ENCODE peak calls at places on chromosomes 7 and 10, in ten cellular contexts. W is esophagus squamous epithelium, B is adrenal gland, K is HCT116, I is IMR-90, U is tibial nerve, Q is A549, S is transverse colon, F is spleen, J is H1. O is an unnamed sample.
A peak's percentile ranks its signal among the peaks of the same experiment; 100 is the strongest.

GRCh38 chr7:1175967-1176851 is 16.2 kb upstream of the ZFAND2A start:
- DNase-seq in W (peak; percentile 31), F (peak; percentile 93), S (peak; percentile 90), Q (peak; percentile 85), K (peak; percentile 56), B (peak; percentile 83), J (peak; percentile 100), U (peak; percentile 87), I (peak; percentile 52), O (peak; percentile 92)

GRCh38 chr7:48803250-48803649 is 121.1 kb upstream of the CDC14C start:
- DNase-seq in Q (no peak), J (no peak), B (no peak), K (no peak), I (no peak), F (no peak), S (no peak), W (no peak), U (no peak), O (no peak)

GRCh38 chr10:128078136-128078969 is 47.9 kb downstream of the MKI67 start:
- DNase-seq in S (peak; percentile 41), J (peak; percentile 88), U (no peak), I (peak; percentile 37), W (no peak), K (peak; percentile 28), Q (peak; percentile 46), B (no peak), F (peak; percentile 77), O (no peak)

GRCh38 chr10:119421887-119422684 is 120.4 kb downstream of the RGS10 start:
- DNase-seq in F (no peak), K (no peak), B (peak; percentile 67), J (no peak), W (no peak), I (peak; percentile 57), S (no peak), Q (no peak), U (no peak), O (no peak)

GRCh38 chr10:51436805-51437204 is 262.6 kb downstream of the CSTF2T start:
- DNase-seq in W (no peak), F (no peak), U (no peak), I (no peak), J (no peak), Q (no peak), S (no peak), K (no peak), B (no peak), O (no peak)

GRCh38 chr7:86966920-86967319 is 92.5 kb downstream of the ELAPOR2 start:
- DNase-seq in S (no peak), J (no peak), F (no peak), K (no peak), U (no peak), Q (no peak), W (no peak), B (no peak), I (no peak), O (no peak)

GRCh38 chr7:17253885-17254284 is 44.6 kb upstream of the AHR start:
- DNase-seq in K (no peak), W (no peak), I (no peak), B (no peak), F (no peak), U (no peak), S (no peak), J (no peak), Q (no peak), O (no peak)

GRCh38 chr7:116740758-116741462 is 68.9 kb downstream of the MET start:
- DNase-seq in F (no peak), I (no peak), K (no peak), J (no peak), W (no peak), U (no peak), B (no peak), Q (no peak), S (no peak), O (no peak)

GRCh38 chr7:10672186-10672585 is 301.5 kb upstream of the PHF14 start:
- DNase-seq in F (no peak), U (no peak), Q (no peak), I (no peak), W (no peak), J (no peak), B (no peak), K (no peak), S (no peak), O (no peak)

GRCh38 chr7:70376561-70377031 is 755.3 kb upstream of the GALNT17 start:
- DNase-seq in K (no peak), W (no peak), Q (no peak), B (no peak), I (no peak), U (no peak), F (no peak), S (no peak), J (no peak), O (no peak)

GRCh38 chr7:68158686-68159255 is 1162.1 kb downstream of the TYW1 start:
- DNase-seq in K (no peak), W (no peak), B (no peak), F (no peak), S (no peak), J (no peak), I (no peak), Q (no peak), U (no peak), O (no peak)

GRCh38 chr7:121420976-121421375 is 24.9 kb upstream of the FAM3C start:
- DNase-seq in S (no peak), B (no peak), W (no peak), Q (no peak), K (no peak), I (no peak), F (no peak), J (no peak), U (no peak), O (no peak)

GRCh38 chr7:123966936-123967335 is 41.9 kb downstream of the SPAM1 start:
- DNase-seq in B (no peak), S (no peak), Q (no peak), I (no peak), W (no peak), F (no peak), U (no peak), J (no peak), K (no peak), O (no peak)

DNA sequence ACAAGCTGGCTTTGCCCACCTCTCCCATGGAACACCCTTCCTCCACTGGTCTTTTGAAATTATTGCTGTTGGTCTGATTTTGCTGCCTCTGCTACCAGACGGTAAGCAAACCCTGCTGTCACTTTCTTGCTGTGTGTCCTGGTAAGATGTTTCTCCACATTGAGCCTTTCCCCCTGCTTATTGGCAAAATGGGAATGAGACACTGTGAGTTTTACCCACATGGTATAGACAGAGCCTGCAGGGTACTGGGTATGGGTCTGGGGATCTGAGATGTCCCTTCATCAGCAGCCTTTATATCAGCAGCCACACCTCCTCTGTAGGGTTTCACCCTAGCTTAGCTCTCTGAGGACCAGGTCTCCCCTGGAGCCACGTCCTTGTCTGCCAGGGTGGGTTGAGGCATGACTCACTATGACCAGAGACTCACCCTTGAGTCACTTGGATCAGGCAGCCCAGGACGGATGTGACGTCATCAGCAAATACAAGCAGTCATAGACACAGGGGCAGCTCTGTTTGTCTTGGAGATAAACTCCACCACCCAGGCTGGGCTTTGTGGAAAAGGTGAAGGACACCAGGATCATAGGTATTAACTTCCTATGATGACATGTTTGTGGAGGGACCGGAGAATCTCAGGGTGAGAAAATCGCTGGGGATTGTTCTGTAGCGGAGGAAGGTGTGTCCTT is 17.9 kb upstream of the BAIAP2L1 start:
- DNase-seq in J (no peak), K (peak; percentile 99), S (peak; percentile 78), F (peak; percentile 32), W (no peak), Q (peak; percentile 100), I (peak; percentile 98), B (peak; percentile 90), U (no peak), O (peak; percentile 59)
- H3K4me3 ChIP-seq in J (no peak overlapping the region), K (peak overlapping the region; percentile 28), S (no peak overlapping the region), F (no peak overlapping the region), W (no peak overlapping the region), Q (no peak overlapping the region), I (no peak overlapping the region), B (no peak overlapping the region), U (no peak overlapping the region), O (no peak overlapping the region)

DNA sequence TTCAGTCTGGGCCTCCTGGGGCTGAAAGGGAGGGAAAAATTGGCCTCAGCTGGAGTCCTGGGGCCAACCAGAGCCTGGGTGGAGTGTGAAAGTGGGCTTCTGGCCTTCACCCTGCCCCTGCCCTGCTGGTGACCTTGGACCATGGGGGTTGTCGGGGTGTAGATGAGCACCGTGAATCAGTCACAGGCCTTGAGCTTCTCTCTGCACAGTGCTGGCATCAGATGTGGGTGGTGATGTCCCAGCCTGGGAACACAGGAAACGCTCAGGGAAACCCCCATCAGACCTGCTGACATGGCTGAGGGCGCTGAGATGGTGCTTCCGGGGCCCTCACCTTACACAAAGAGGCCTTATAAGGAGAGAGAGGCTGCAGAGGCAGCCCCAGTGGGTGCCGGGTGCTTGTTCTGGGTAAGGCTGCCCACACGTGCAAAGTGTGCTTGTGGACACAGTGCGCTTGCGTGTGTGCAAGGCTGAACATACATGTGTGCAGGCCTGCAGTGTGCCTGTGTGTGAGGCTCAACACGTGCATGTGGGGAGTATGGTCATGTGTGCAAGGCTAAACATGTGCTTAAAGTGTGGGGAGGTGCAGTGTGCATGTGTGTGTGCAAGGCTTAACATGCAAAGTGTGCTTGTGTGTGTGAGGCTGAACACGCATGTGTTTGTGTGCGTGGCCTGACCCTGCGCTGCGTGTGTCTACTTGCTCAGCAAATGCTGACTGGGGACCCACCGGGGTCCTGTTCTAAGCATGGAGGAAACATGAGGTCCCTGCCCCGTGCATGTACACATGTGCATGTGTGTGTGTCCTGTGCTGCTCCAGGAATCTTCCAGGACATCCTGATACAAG is 6.5 kb downstream of the ARPC1B start:
- DNase-seq in S (peak; percentile 57), W (peak; percentile 55), F (peak; percentile 94), B (peak; percentile 77), J (no peak), Q (no peak), I (no peak), U (no peak), K (no peak), O (no peak)
- TF ChIP-seq POLR2A in S (peak; percentile 8), W (no peak), F (no peak), B (no peak), J (no peak), Q (no peak), I (no peak), U (no peak), K (no peak), O (no peak)

GRCh38 chr10:101228682-101229274 is 485 bp downstream of the LBX1 start:
- DNase-seq in K (no peak), F (no peak), W (no peak), S (no peak), U (no peak), I (no peak), B (no peak), J (no peak), Q (no peak), O (no peak)
- H3K4me3 ChIP-seq in K (no peak overlapping the region), F (no peak overlapping the region), W (peak overlapping the region; percentile 29), S (no peak overlapping the region), U (no peak overlapping the region), I (no peak overlapping the region), B (no peak overlapping the region), J (no peak overlapping the region), Q (peak overlapping the region; percentile 52), O (peak overlapping the region; percentile 2)

DNA sequence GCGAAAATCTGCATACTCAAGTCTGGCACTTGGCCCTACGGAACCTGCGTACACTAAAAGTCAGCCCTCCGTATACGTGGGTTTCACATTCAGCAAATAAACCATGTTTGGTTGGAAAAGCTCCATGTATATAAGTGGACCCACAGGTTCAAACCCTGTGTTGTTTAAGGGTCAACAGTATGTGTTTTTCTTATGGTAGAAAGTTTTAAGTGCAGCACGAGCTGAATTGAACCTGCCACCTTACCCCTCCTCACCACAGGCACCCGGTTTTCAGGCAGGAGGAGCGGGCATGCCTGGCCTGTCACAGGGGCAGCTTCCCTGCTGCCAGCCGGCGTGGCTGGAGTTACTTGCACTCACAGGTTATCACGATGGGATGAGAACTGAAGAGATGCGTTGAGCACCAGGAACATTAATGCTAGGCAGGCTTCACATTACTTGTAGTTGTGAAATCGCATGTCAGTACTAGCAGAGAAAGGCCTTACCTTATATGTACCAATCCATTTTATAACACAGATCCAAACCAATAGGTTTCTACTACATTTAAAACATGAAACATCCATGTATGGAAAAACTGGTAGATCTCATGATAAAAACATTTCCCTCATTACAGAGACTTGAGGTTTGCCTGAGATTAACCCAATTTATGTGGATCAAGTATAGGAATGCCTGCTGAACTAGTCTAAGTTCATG is 12.9 kb downstream of the INSIG1 start:
- DNase-seq in U (no peak), B (no peak), Q (no peak), I (no peak), F (no peak), J (no peak), S (no peak), K (no peak), W (no peak), O (no peak)
- TF ChIP-seq POLR2A in U (no peak), B (no peak), Q (no peak), I (no peak), F (no peak), J (no peak), S (no peak), K (no peak), W (no peak), O (no peak)